ENCODE peak calls at places on chromosomes 2 and 18, in six cellular contexts. E is GM23248, W is lower lobe of right lung, H is fibroblast of lung, V is mesendoderm, U is HepG2. I is an unnamed sample.

GRCh38 chr2:156341482-156342251 is 9.1 kb upstream of the NR4A2 start:
- DNase-seq in W (peak; percentile 93), H (peak; percentile 95), E (peak; percentile 97), V (peak; percentile 92), U (peak; percentile 52), I (peak; percentile 93)

GRCh38 chr2:22355816-22356433 is 1029.1 kb upstream of the KLHL29 start:
- DNase-seq in V (peak; percentile 75), E (peak; percentile 13), U (peak; percentile 33), H (no peak), W (peak; percentile 57), I (no peak)

GRCh38 chr2:102843759-102844443 is 82.1 kb downstream of the TMEM182 start:
- DNase-seq in U (no peak), V (no peak), W (no peak), E (no peak), H (no peak), I (no peak)

GRCh38 chr2:172082944-172083718 is 2.2 kb upstream of the DLX1 start:
- DNase-seq in W (no peak), H (no peak), U (no peak), V (peak; percentile 69), E (peak; percentile 38), I (no peak)

GRCh38 chr2:179248024-179248348 is 16.6 kb downstream of the SESTD1 start:
- DNase-seq in W (no peak), V (no peak), U (no peak), E (no peak), H (no peak), I (no peak)

GRCh38 chr2:3430740-3431490 is 51.4 kb downstream of the TRAPPC12 start:
- DNase-seq in W (no peak), E (no peak), V (no peak), U (no peak), H (no peak), I (no peak)

GRCh38 chr2:195543063-195543462 is 114.0 kb upstream of the SLC39A10 start:
- DNase-seq in H (no peak), U (no peak), E (no peak), V (no peak), W (no peak), I (no peak)

GRCh38 chr2:67221266-67221665 is 175.9 kb upstream of the ETAA1 start:
- DNase-seq in W (no peak), H (no peak), U (no peak), V (no peak), E (no peak), I (no peak)

GRCh38 chr18:21741511-21742322 is 1.1 kb downstream of the MIB1 start:
- DNase-seq in U (no peak), E (peak; percentile 48), V (peak; percentile 54), H (peak; percentile 13), W (peak; percentile 66), I (no peak)

GRCh38 chr2:33014268-33014667 is 67.5 kb downstream of the LTBP1 start:
- DNase-seq in H (peak; percentile 20), V (peak; percentile 56), E (no peak), U (no peak), W (no peak), I (no peak)

GRCh38 chr2:59233448-59233847 is 992.3 kb upstream of the FANCL start:
- DNase-seq in H (no peak), E (no peak), V (no peak), W (no peak), U (no peak), I (no peak)

GRCh38 chr2:132521321-132521720 is 104.7 kb downstream of the GPR39 start:
- DNase-seq in U (no peak), H (peak; percentile 63), V (peak; percentile 63), E (no peak), W (no peak), I (peak; percentile 42)

GRCh38 chr2:165678882-165679281 is 115.2 kb downstream of the GALNT3 start:
- DNase-seq in V (no peak), W (no peak), E (no peak), U (no peak), H (no peak), I (no peak)

GRCh38 chr2:97688062-97688827 is 18.7 kb downstream of the C2orf92 start:
- DNase-seq in W (no peak), U (no peak), V (no peak), E (no peak), H (no peak), I (no peak)

GRCh38 chr2:74740395-74741075 is 86.5 kb downstream of the SEMA4F start:
- DNase-seq in W (peak; percentile 76), E (peak; percentile 99), H (peak; percentile 95), V (peak; percentile 88), U (peak; percentile 76), I (peak; percentile 92)

GRCh38 chr18:62918361-62918760 is 203.0 kb downstream of the PHLPP1 start:
- DNase-seq in W (no peak), E (no peak), H (no peak), U (no peak), V (peak; percentile 50), I (no peak)

GRCh38 chr2:19706332-19706731 is 195.5 kb downstream of the TTC32 start:
- DNase-seq in V (no peak), H (no peak), W (no peak), U (no peak), E (peak; percentile 21), I (no peak)

GRCh38 chr2:216576611-216577010 is 56.6 kb upstream of the IGFBP2 start:
- DNase-seq in U (no peak), E (no peak), H (no peak), W (no peak), V (no peak), I (no peak)

GRCh38 chr2:64840419-64840818 is 148.8 kb upstream of the SLC1A4 start:
- DNase-seq in H (peak; percentile 17), U (no peak), V (no peak), W (no peak), E (peak; percentile 79), I (no peak)
- H3K4me1 ChIP-seq in H (peaks cover 12% of the 10 kb centered on the region), U (peaks cover 39% of the 10 kb centered on the region), V (no peaks in the 10 kb centered on the region), W (peaks cover 20% of the 10 kb centered on the region), E (peaks cover 43% of the 10 kb centered on the region), I (peaks cover 23% of the 10 kb centered on the region)

DNA sequence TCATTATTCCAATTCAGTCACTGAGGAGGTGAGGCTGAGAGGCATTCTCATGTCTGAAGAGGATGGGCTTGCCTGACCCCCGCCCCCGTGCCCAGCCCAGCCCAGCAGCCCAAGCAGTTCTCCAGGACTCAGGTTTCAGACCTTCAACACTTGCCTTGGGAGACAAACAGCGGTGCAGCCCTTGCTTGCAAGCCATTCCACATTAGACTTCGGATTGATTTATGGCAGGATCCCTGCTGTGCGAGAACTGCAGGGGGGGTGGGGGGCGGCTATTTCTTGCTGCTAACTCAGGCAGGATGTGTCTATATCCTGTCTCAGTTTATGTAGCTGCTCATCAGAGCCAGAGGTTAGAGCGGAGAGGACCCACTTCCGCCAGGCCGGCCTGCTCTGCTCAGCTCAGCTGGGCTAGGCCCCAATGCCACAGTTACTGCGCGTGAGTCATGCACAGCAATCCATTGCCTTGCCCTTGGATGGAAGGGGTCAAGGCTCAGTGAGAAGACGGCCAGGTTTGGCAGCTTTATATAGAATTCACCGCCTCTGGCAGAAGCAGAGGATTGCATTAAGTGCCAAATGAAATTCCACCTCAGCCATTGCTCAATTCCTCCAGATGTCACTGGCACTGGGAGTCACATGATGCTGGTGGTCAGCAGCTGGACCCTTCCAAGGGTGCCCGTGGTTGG is 1.8 kb downstream of the GYPC start:
- DNase-seq in W (peak; percentile 84), V (peak; percentile 96), E (peak; percentile 99), H (peak; percentile 98), U (no peak), I (peak; percentile 96)
- H3K4me3 ChIP-seq in W (peak overlapping the region; percentile 71), V (no peak overlapping the region), E (peak overlapping the region; percentile 81), H (peak overlapping the region; percentile 89), U (no peak overlapping the region), I (peak overlapping the region; percentile 78)

DNA sequence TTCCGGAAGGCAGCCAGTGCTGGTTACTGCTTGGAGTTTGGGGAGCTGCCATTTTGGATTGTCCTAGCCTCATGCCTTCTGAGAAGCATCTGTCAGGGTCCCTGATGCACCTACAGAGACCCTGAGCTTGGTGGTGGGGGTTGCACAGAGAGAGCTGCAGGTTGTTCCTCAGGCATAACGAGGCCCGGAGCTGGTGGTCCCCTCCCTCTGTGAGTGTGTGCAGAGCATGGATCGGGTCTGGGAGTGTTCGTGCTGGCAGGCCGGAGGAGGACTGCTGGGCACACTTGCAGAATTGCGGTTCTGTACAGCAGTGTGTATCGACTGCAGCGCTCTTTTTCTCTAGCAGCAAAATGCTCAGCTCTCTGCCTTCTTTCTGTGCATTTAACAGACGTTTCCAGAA is 7.8 kb downstream of the HPCAL1 start:
- DNase-seq in V (no peak), W (no peak), H (no peak), E (no peak), U (no peak), I (no peak)
- H3K4me1 ChIP-seq in V (no peaks in the 10 kb centered on the region), W (peaks cover 37% of the 10 kb centered on the region), H (no peaks in the 10 kb centered on the region), E (peaks cover 4% of the 10 kb centered on the region), U (peaks cover 26% of the 10 kb centered on the region), I (no peaks in the 10 kb centered on the region)

GRCh38 chr2:62152000-62152399 is 43.9 kb upstream of the B3GNT2 start:
- DNase-seq in H (peak; percentile 79), W (no peak), E (peak; percentile 49), V (peak; percentile 64), U (no peak), I (peak; percentile 70)

GRCh38 chr2:62147610-62148301 is 48.2 kb upstream of the B3GNT2 start:
- DNase-seq in V (no peak), H (peak; percentile 72), W (no peak), U (no peak), E (peak; percentile 92), I (peak; percentile 70)

GRCh38 chr2:62150597-62151305 is 45.2 kb upstream of the B3GNT2 start:
- DNase-seq in V (no peak), W (no peak), H (peak; percentile 87), U (no peak), E (no peak), I (peak; percentile 87)

GRCh38 chr2:62151306-62151638 is 44.6 kb upstream of the B3GNT2 start:
- DNase-seq in E (no peak), H (no peak), W (no peak), V (no peak), U (no peak), I (no peak)

GRCh38 chr2:62149708-62150107 is 46.2 kb upstream of the B3GNT2 start:
- DNase-seq in V (no peak), E (peak; percentile 100), W (no peak), H (peak; percentile 95), U (no peak), I (peak; percentile 93)
- H3K4me3 ChIP-seq in V (no peak overlapping the region), E (no peak overlapping the region), W (no peak overlapping the region), H (no peak overlapping the region), U (no peak overlapping the region), I (no peak overlapping the region)

GRCh38 chr2:1794821-1795220 is 50.5 kb upstream of the PXDN start:
- DNase-seq in H (no peak), W (no peak), U (no peak), E (no peak), V (no peak), I (no peak)
- H3K4me1 ChIP-seq in H (peaks cover 5% of the 10 kb centered on the region), W (peaks cover 4% of the 10 kb centered on the region), U (no peaks in the 10 kb centered on the region), E (peaks cover 20% of the 10 kb centered on the region), V (no peaks in the 10 kb centered on the region), I (no peaks in the 10 kb centered on the region)

DNA sequence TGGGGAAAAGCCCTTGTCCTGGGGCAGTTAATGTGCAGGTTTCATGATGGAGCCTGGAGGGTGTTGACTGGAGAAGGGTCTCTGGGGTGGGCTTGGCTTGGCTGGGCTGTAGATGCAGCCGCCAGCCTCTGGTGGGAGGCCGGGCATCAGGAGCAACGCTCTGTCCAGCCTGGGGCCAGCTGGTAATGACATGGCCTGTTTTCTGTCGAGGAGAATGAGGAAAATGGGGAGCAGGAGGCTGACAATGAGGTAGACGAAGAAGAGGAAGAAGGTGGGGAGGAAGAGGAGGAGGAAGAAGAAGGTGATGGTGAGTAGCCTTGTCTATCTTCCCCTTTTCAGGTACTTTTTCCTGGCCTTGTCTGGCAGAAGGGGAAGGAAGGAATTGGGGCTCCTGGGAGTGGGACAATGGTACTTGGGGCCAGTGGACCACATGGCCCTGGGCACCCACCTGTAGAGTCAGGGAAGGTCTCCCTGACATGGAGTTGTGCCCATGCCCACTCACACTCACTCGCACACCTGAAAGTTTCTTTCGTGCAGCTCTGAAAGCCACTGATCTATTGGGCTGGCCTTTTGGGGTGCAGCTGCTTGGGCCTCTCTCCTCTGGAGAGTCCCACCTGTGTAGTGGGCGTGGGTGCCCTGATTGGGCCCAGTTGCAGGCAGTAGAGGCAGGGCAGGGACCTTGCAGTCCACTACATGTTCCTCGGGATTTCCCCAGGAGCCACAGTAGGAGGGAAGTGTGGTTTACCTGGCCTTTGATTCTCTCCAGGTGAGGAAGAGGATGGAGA is 3.5 kb downstream of the PTMA start:
- DNase-seq in E (no peak), W (peak; percentile 42), V (no peak), U (no peak), H (no peak), I (no peak)
- H3K4me3 ChIP-seq in E (peak overlapping the region; percentile 77), W (peak overlapping the region; percentile 99), V (peak overlapping the region; percentile 99), U (peak overlapping the region; percentile 89), H (peak overlapping the region; percentile 85), I (peak overlapping the region; percentile 87)